ENCODE peak calls at places on chromosomes 5 and 9, in six cellular contexts. J is heart left ventricle, V is lower lobe of right lung, Z is tibial artery, U is cardiac muscle cell, R is HepG2. D is an unnamed sample.
A peak's percentile ranks its signal among the peaks of the same experiment; 100 is the strongest.

GRCh38 chr5:9015250-9015936 is 530.5 kb downstream of the SEMA5A start:
- DNase-seq in J (no peak), V (no peak), Z (no peak), U (no peak), R (no peak), D (no peak)

GRCh38 chr5:55151923-55152842 is 7.8 kb upstream of the GPX8 start:
- DNase-seq in J (no peak), V (no peak), Z (no peak), U (no peak), R (no peak), D (no peak)

GRCh38 chr5:95810305-95811125 is 12.0 kb downstream of the GLRX start:
- DNase-seq in J (no peak), V (no peak), Z (no peak), U (no peak), R (peak; percentile 32), D (no peak)

GRCh38 chr9:34654317-34655083 is 2.5 kb downstream of the IL11RA start:
- DNase-seq in J (peak; percentile 81), V (no peak), Z (peak; percentile 79), U (no peak), R (no peak), D (no peak)

GRCh38 chr5:137563646-137564474 is 64.7 kb upstream of the SPOCK1 start:
- DNase-seq in J (no peak), V (no peak), Z (no peak), U (no peak), R (no peak), D (no peak)

GRCh38 chr9:129932303-129933151 is 97.3 kb downstream of the USP20 start:
- DNase-seq in J (no peak), V (no peak), Z (no peak), U (no peak), R (no peak), D (no peak)

GRCh38 chr5:167442922-167443321 is 848.5 kb upstream of the WWC1 start:
- DNase-seq in J (no peak), V (no peak), Z (no peak), U (no peak), R (no peak), D (peak; percentile 20)

GRCh38 chr5:21688655-21689054 is 1164.5 kb downstream of the CDH12 start:
- DNase-seq in J (no peak), V (no peak), Z (no peak), U (no peak), R (no peak), D (no peak)

GRCh38 chr5:122151640-122152039 is 22.3 kb downstream of the ZNF474 start:
- DNase-seq in J (no peak), V (no peak), Z (no peak), U (no peak), R (no peak), D (no peak)

GRCh38 chr5:395156-395920 is 47.6 kb upstream of the EXOC3 start:
- DNase-seq in J (peak; percentile 57), V (no peak), Z (no peak), U (no peak), R (no peak), D (peak; percentile 23)

GRCh38 chr9:20321683-20322082 is 300.6 kb downstream of the MLLT3 start:
- DNase-seq in J (no peak), V (no peak), Z (no peak), U (no peak), R (no peak), D (no peak)

GRCh38 chr5:81122271-81122670 is 110.9 kb upstream of the CKMT2 start:
- DNase-seq in J (no peak), V (no peak), Z (no peak), U (no peak), R (no peak), D (no peak)

GRCh38 chr9:83236029-83236696 is 173.2 kb upstream of the RASEF start:
- DNase-seq in J (no peak), V (no peak), Z (no peak), U (no peak), R (no peak), D (no peak)

GRCh38 chr9:134391319-134392231 is 65.3 kb downstream of the RXRA start:
- DNase-seq in J (no peak), V (no peak), Z (no peak), U (no peak), R (no peak), D (no peak)

GRCh38 chr5:103842936-103843335 is 280.3 kb upstream of the NUDT12 start:
- DNase-seq in J (no peak), V (no peak), Z (no peak), U (no peak), R (no peak), D (no peak)

GRCh38 chr5:119036101-119036762 is 34.7 kb upstream of the DMXL1 start:
- DNase-seq in J (no peak), V (no peak), Z (no peak), U (no peak), R (no peak), D (no peak)

GRCh38 chr9:130453487-130453886 is 8.7 kb downstream of the ASS1 start:
- DNase-seq in J (no peak), V (no peak), Z (no peak), U (peak; percentile 93), R (peak; percentile 61), D (peak; percentile 81)

GRCh38 chr5:23648656-23649055 is 141.2 kb downstream of the PRDM9 start:
- DNase-seq in J (no peak), V (no peak), Z (no peak), U (no peak), R (no peak), D (no peak)

GRCh38 chr9:113152699-113153098 is 1.9 kb downstream of the SLC31A2 start:
- DNase-seq in J (no peak), V (no peak), Z (no peak), U (no peak), R (no peak), D (no peak)

GRCh38 chr5:176995896-176996767 is 10.4 kb downstream of the UIMC1 start:
- DNase-seq in J (no peak), V (no peak), Z (no peak), U (no peak), R (no peak), D (no peak)

GRCh38 chr9:87889882-87890252 is 7.2 kb downstream of the SPATA31E1 start:
- DNase-seq in J (no peak), V (no peak), Z (no peak), U (no peak), R (no peak), D (no peak)

GRCh38 chr9:35432076-35432475 is 57.8 kb upstream of the RUSC2 start:
- DNase-seq in J (no peak), V (no peak), Z (no peak), U (no peak), R (no peak), D (no peak)

GRCh38 chr9:28584542-28584941 is 1011.3 kb upstream of the C9orf72 start:
- DNase-seq in J (no peak), V (no peak), Z (no peak), U (no peak), R (no peak), D (no peak)

GRCh38 chr9:122131401-122131921 is 28.1 kb downstream of the NDUFA8 start:
- DNase-seq in J (no peak), V (no peak), Z (no peak), U (peak; percentile 46), R (no peak), D (no peak)

GRCh38 chr9:122133984-122134535 is 25.5 kb downstream of the NDUFA8 start:
- DNase-seq in J (no peak), V (no peak), Z (no peak), U (no peak), R (no peak), D (no peak)

GRCh38 chr9:122134822-122135528 is 24.6 kb downstream of the NDUFA8 start:
- DNase-seq in J (no peak), V (no peak), Z (no peak), U (no peak), R (no peak), D (no peak)

GRCh38 chr9:122132539-122132938 is 27.0 kb downstream of the NDUFA8 start:
- DNase-seq in J (no peak), V (no peak), Z (no peak), U (no peak), R (no peak), D (no peak)

GRCh38 chr9:122133263-122133983 is 26.2 kb downstream of the NDUFA8 start:
- DNase-seq in J (peak; percentile 82), V (no peak), Z (no peak), U (no peak), R (no peak), D (no peak)
- H3K27me3 ChIP-seq in J (no peaks in the 10 kb centered on the region), V (no peaks in the 10 kb centered on the region), Z (no peaks in the 10 kb centered on the region), U (peaks cover 4% of the 10 kb centered on the region), R (no peaks in the 10 kb centered on the region), D (no peaks in the 10 kb centered on the region)

DNA sequence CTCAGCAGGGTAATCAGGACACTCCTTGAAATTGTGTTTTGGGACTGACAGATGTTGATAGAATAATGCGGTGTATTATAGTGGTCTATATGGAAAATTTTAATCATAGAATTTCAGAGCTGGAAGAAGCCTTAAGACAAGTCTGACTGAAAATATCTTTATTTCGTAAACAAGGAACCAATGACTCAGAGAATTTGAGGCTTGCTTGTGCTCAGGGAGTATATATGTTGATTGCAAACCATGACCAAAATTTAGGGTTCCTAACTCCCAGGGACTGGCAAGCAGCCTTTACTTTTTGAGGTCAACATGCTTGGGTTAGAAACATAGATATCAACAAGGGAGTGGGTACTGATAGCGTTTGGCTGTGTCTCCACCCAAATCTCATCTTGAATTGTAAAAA is 287.2 kb downstream of the CD180 start:
- DNase-seq in J (no peak), V (no peak), Z (no peak), U (no peak), R (no peak), D (no peak)
- H3K27me3 ChIP-seq in J (no peaks in the 10 kb centered on the region), V (no peaks in the 10 kb centered on the region), Z (no peaks in the 10 kb centered on the region), U (no peaks in the 10 kb centered on the region), R (no peaks in the 10 kb centered on the region), D (no peaks in the 10 kb centered on the region)

GRCh38 chr9:101028346-101029299 is at the start of gene PLPPR1:
- DNase-seq in J (peak; percentile 61), V (peak; percentile 77), Z (no peak), U (peak; percentile 89), R (peak; percentile 89), D (peak; percentile 93)

GRCh38 chr9:101027733-101028345 is 688 bp upstream of the PLPPR1 start:
- DNase-seq in J (no peak), V (no peak), Z (no peak), U (no peak), R (peak; percentile 67), D (no peak)

GRCh38 chr9:101026824-101027223 is 1.7 kb upstream of the PLPPR1 start:
- DNase-seq in J (no peak), V (no peak), Z (no peak), U (peak; percentile 2), R (peak; percentile 8), D (no peak)

GRCh38 chr9:101029300-101030021 is 934 bp downstream of the PLPPR1 start:
- DNase-seq in J (peak; percentile 33), V (no peak), Z (no peak), U (peak; percentile 26), R (no peak), D (no peak)

GRCh38 chr9:101027246-101027645 is 1.3 kb upstream of the PLPPR1 start:
- DNase-seq in J (no peak), V (no peak), Z (no peak), U (no peak), R (no peak), D (no peak)
- H3K27me3 ChIP-seq in J (peaks cover 16% of the 10 kb centered on the region), V (peaks cover 30% of the 10 kb centered on the region), Z (no peaks in the 10 kb centered on the region), U (peaks cover 48% of the 10 kb centered on the region), R (peaks cover 2% of the 10 kb centered on the region), D (no peaks in the 10 kb centered on the region)

DNA sequence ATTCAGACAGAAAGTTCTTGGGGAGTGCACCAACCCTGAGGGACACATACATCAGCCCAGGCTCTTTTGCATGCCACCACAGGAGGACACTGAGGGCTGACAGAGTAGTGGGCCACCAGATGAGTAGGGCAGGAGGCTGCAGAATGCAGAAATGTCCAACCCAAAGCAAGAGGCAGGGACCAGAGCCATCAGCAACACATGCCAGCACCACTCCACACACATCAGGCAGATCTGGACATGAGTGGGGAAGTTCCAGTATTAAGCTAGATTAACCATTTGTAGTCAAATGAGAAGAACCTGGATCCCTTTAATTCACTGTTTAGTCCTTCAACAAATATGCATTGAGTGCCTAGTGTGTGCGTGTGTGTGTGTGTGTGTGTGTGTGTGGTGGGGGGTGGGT is 35.7 kb upstream of the OTULINL start:
- DNase-seq in J (no peak), V (no peak), Z (no peak), U (no peak), R (no peak), D (no peak)
- H3K27me3 ChIP-seq in J (no peaks in the 10 kb centered on the region), V (no peaks in the 10 kb centered on the region), Z (no peaks in the 10 kb centered on the region), U (no peaks in the 10 kb centered on the region), R (no peaks in the 10 kb centered on the region), D (no peaks in the 10 kb centered on the region)